ENCODE peak calls at places on chromosomes 1 and 21, in ten cellular contexts. B is SJSA1; S is mammary epithelial cell; D is naive thymus-derived CD4-positive, alpha-beta T cell; M is cardiac muscle cell; T is RWPE2; H is heart left ventricle; I is BE2C; O is fibroblast of lung; R is mesenchymal stem cell. Z is an unnamed sample.

GRCh38 chr1:168236836-168237611 is 11.2 kb downstream of the SFT2D2 start:
- DNase-seq in B (no peak), H (no peak), R (no peak), M (no peak), S (peak; percentile 75), I (no peak), D (no peak), O (peak; percentile 55), T (no peak), Z (no peak)

GRCh38 chr1:60488857-60489256 is 415.3 kb upstream of the C1orf87 start:
- DNase-seq in I (no peak), D (no peak), M (no peak), S (no peak), B (no peak), H (no peak), O (no peak), R (no peak), T (no peak), Z (no peak)

GRCh38 chr1:19066248-19066873 is 109.9 kb upstream of the IFFO2 start:
- DNase-seq in M (peak; percentile 49), I (no peak), H (no peak), S (peak; percentile 33), D (no peak), R (no peak), O (peak; percentile 39), T (no peak), B (no peak), Z (no peak)

GRCh38 chr1:195591917-195592672 is 1016.1 kb downstream of the KCNT2 start:
- DNase-seq in T (no peak), S (peak; percentile 88), O (peak; percentile 80), I (no peak), M (no peak), B (no peak), R (peak; percentile 19), H (no peak), D (no peak), Z (no peak)

GRCh38 chr1:51070640-51071039 is 31.4 kb upstream of the C1orf185 start:
- DNase-seq in T (no peak), D (no peak), H (no peak), O (peak; percentile 77), I (no peak), M (no peak), B (no peak), S (peak; percentile 74), R (no peak), Z (no peak)

GRCh38 chr1:91876040-91876470 is 9.9 kb downstream of the TGFBR3 start:
- DNase-seq in T (no peak), D (no peak), O (no peak), I (no peak), H (no peak), R (no peak), S (no peak), B (no peak), M (no peak), Z (no peak)

GRCh38 chr1:22673486-22674409 is 20.7 kb downstream of the C1QB start:
- DNase-seq in R (peak; percentile 59), D (no peak), O (peak; percentile 49), H (no peak), S (peak; percentile 39), T (no peak), B (no peak), M (peak; percentile 74), I (peak; percentile 56), Z (no peak)

GRCh38 chr1:226738421-226738994 is 574 bp downstream of the ITPKB start:
- DNase-seq in T (no peak), O (peak; percentile 44), S (peak; percentile 42), B (peak; percentile 53), D (no peak), I (peak; percentile 44), R (peak; percentile 59), M (peak; percentile 55), H (peak; percentile 50), Z (no peak)

GRCh38 chr1:215923129-215923824 is 356.2 kb downstream of the KCTD3 start:
- DNase-seq in R (peak; percentile 23), M (no peak), O (peak; percentile 37), T (no peak), D (no peak), H (no peak), B (no peak), I (no peak), S (peak; percentile 8), Z (no peak)

GRCh38 chr1:67635055-67635809 is 49.8 kb upstream of the GADD45A start:
- DNase-seq in S (no peak), I (no peak), R (no peak), M (no peak), B (peak; percentile 16), O (no peak), H (no peak), D (no peak), T (no peak), Z (peak; percentile 39)

GRCh38 chr1:85463666-85464496 is 1.1 kb downstream of the DDAH1 start:
- DNase-seq in T (no peak), O (peak; percentile 34), B (no peak), D (no peak), M (no peak), H (no peak), S (no peak), I (no peak), R (peak; percentile 45), Z (no peak)

GRCh38 chr1:200258447-200259375 is 151.1 kb downstream of the ZNF281 start:
- DNase-seq in H (no peak), O (no peak), R (peak; percentile 31), M (no peak), D (peak; percentile 7), I (no peak), T (no peak), S (peak; percentile 9), B (no peak), Z (peak; percentile 42)

DNA sequence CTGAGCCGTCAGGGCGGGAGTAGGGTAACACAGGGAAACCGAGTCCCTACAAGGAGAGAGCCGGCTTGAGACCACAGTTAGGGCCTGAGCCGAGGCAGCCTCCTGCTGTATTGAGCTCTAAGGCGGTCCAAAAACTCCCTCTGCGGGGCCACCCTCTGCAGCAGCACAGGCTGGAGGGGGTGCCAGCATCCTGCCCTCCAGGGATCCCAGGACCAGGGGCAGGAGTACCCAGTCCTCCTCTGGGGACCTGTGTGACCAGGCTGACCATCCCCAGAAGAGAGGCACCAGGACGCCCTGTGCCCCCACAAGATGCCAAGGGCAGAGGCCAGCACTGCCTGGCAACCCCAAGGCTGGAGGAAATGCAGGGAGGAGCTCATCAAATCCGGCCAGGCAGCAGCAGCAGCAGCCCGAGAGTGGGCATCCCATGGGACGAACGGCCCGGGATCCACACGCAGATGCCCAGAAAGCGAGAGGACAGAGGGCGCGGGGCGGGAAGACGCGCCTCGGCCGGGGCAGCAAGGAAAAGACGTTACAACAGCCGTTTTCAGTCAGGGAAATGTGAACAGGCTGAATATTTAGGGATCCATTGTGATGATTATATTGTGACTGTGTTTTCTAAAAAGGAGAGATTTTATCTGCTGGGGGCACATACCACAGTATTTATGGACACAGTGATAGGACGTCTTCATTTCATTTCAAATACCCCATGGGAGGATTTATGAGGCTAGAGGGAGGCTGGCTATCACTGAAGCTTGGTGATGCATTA is 57.1 kb upstream of the COL18A1 start:
- DNase-seq in B (no peak), I (no peak), H (peak; percentile 34), M (no peak), O (no peak), T (no peak), R (no peak), S (no peak), D (no peak), Z (no peak)
- H3K36me3 ChIP-seq in B (no peaks in the 10 kb centered on the region), I (no peaks in the 10 kb centered on the region), H (no peaks in the 10 kb centered on the region), M (no peaks in the 10 kb centered on the region), O (no peaks in the 10 kb centered on the region), T (no peaks in the 10 kb centered on the region), R (no peaks in the 10 kb centered on the region), S (no peaks in the 10 kb centered on the region), D (no peaks in the 10 kb centered on the region), Z (no peaks in the 10 kb centered on the region)

GRCh38 chr1:36301220-36301619 is 4.9 kb upstream of the SH3D21 start:
- DNase-seq in I (no peak), T (no peak), D (no peak), S (no peak), O (no peak), H (no peak), R (no peak), M (no peak), B (no peak), Z (no peak)

GRCh38 chr1:36303244-36303643 is 2.9 kb upstream of the SH3D21 start:
- DNase-seq in B (no peak), D (no peak), O (no peak), I (no peak), H (no peak), T (no peak), M (no peak), S (no peak), R (no peak), Z (no peak)

GRCh38 chr1:36303650-36304360 is 2.4 kb upstream of the SH3D21 start:
- DNase-seq in O (no peak), I (no peak), B (no peak), S (no peak), M (no peak), H (no peak), D (no peak), R (no peak), T (no peak), Z (no peak)

GRCh38 chr1:36298640-36299039 is 7.5 kb upstream of the SH3D21 start:
- DNase-seq in R (no peak), M (no peak), H (no peak), T (no peak), I (no peak), D (no peak), B (no peak), O (no peak), S (no peak), Z (no peak)

GRCh38 chr1:36300526-36300925 is 5.6 kb upstream of the SH3D21 start:
- DNase-seq in D (no peak), H (no peak), S (peak; percentile 70), B (no peak), I (no peak), M (no peak), O (no peak), T (no peak), R (no peak), Z (no peak)
- H3K36me3 ChIP-seq in D (peaks cover 77% of the 10 kb centered on the region), H (peaks cover 44% of the 10 kb centered on the region), S (peaks cover 33% of the 10 kb centered on the region), B (peaks cover 82% of the 10 kb centered on the region), I (peaks cover 35% of the 10 kb centered on the region), M (peaks cover 55% of the 10 kb centered on the region), O (peaks cover 33% of the 10 kb centered on the region), T (peaks cover 74% of the 10 kb centered on the region), R (peaks cover 59% of the 10 kb centered on the region), Z (peaks cover 65% of the 10 kb centered on the region)

DNA sequence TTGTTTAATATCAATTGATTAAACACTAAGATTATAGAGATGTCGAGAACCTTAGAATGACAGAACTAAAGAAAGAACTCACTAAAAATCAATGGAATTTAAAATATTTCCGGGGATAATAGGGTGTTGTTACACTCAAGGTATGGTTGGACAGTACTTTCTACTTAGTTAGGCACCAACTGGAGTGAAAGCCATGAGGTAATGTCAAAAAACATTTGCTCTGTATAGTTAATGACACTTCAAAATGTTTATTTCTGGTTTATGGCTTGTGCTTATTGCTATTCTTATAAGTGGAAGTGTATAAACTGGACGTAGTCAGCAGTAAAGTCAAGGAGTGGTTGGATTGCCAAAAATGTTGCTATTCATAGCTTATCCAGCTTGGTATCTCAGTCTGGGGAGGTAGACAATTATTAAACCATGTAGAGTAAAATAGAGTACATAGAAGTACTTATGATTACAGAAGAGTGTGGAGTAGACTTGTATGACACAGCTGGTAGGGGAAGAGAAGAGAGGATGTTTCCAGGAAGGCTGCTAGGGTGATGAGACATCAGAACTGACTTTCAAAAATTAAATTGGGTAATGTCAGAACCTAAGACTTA is 56.5 kb upstream of the BMP8A start:
- DNase-seq in T (no peak), S (no peak), B (no peak), H (no peak), O (peak; percentile 62), D (no peak), I (no peak), M (no peak), R (peak; percentile 37), Z (no peak)
- H3K36me3 ChIP-seq in T (peaks cover 95% of the 10 kb centered on the region), S (peaks cover 44% of the 10 kb centered on the region), B (peaks cover 95% of the 10 kb centered on the region), H (peaks cover 47% of the 10 kb centered on the region), O (peaks cover 18% of the 10 kb centered on the region), D (peaks cover 86% of the 10 kb centered on the region), I (peaks cover 13% of the 10 kb centered on the region), M (peaks cover 81% of the 10 kb centered on the region), R (peaks cover 31% of the 10 kb centered on the region), Z (peaks cover 100% of the 10 kb centered on the region)

GRCh38 chr1:43363283-43363934 is 4.4 kb downstream of the ELOVL1 start:
- DNase-seq in D (no peak), M (no peak), O (no peak), B (no peak), R (no peak), I (no peak), S (no peak), H (no peak), T (no peak), Z (no peak)
- H3K36me3 ChIP-seq in D (peaks cover 39% of the 10 kb centered on the region), M (peaks cover 46% of the 10 kb centered on the region), O (peaks cover 32% of the 10 kb centered on the region), B (peaks cover 85% of the 10 kb centered on the region), R (peaks cover 47% of the 10 kb centered on the region), I (peaks cover 27% of the 10 kb centered on the region), S (peaks cover 41% of the 10 kb centered on the region), H (peaks cover 20% of the 10 kb centered on the region), T (peaks cover 61% of the 10 kb centered on the region), Z (peaks cover 56% of the 10 kb centered on the region)

Z was measured in esophagus muscularis mucosa.